ENCODE peak calls at places on chromosome 22, in five cellular contexts. One of them, this sample, is unnamed.

GRCh38 chr22:30265851-30266444 is 703 bp downstream of the OSM start:
- DNase-seq in activated gamma-delta T cell treated with anti-CD3 and anti-CD28 coated beads, Interleukin-2, amount 50 U/mL, for 16 hours: peak
- DNase-seq in upper lobe of right lung: peak
- DNase-seq in NCI-H446: no peak
- DNase-seq in left lung: peak
- DNase-seq in this sample: no peak

GRCh38 chr22:37657590-37658132 is 862 bp upstream of the PDXP start:
- DNase-seq in activated gamma-delta T cell treated with anti-CD3 and anti-CD28 coated beads, Interleukin-2, amount 50 U/mL, for 16 hours: no peak
- DNase-seq in upper lobe of right lung: no peak
- DNase-seq in NCI-H446: no peak
- DNase-seq in left lung: no peak
- DNase-seq in this sample: no peak

GRCh38 chr22:23110190-23110921 is 31.4 kb downstream of the RSPH14 start:
- DNase-seq in activated gamma-delta T cell treated with anti-CD3 and anti-CD28 coated beads, Interleukin-2, amount 50 U/mL, for 16 hours: no peak
- DNase-seq in upper lobe of right lung: no peak
- DNase-seq in NCI-H446: no peak
- DNase-seq in left lung: no peak
- DNase-seq in this sample: no peak

GRCh38 chr22:36422287-36423014 is 34.7 kb upstream of the MYH9 start:
- DNase-seq in activated gamma-delta T cell treated with anti-CD3 and anti-CD28 coated beads, Interleukin-2, amount 50 U/mL, for 16 hours: no peak
- DNase-seq in upper lobe of right lung: no peak
- DNase-seq in NCI-H446: no peak
- DNase-seq in left lung: no peak
- DNase-seq in this sample: no peak

GRCh38 chr22:27461470-27461869 is 340.1 kb downstream of the MN1 start:
- DNase-seq in activated gamma-delta T cell treated with anti-CD3 and anti-CD28 coated beads, Interleukin-2, amount 50 U/mL, for 16 hours: no peak
- DNase-seq in upper lobe of right lung: no peak
- DNase-seq in NCI-H446: no peak
- DNase-seq in left lung: no peak
- DNase-seq in this sample: no peak

GRCh38 chr22:50269573-50270301 is 443 bp downstream of the MAPK11 start:
- DNase-seq in activated gamma-delta T cell treated with anti-CD3 and anti-CD28 coated beads, Interleukin-2, amount 50 U/mL, for 16 hours: no peak
- DNase-seq in upper lobe of right lung: no peak
- DNase-seq in NCI-H446: no peak
- DNase-seq in left lung: no peak
- DNase-seq in this sample: no peak

GRCh38 chr22:44180706-44181032 is at the start of gene PARVG:
- DNase-seq in activated gamma-delta T cell treated with anti-CD3 and anti-CD28 coated beads, Interleukin-2, amount 50 U/mL, for 16 hours: no peak
- DNase-seq in upper lobe of right lung: no peak
- DNase-seq in NCI-H446: no peak
- DNase-seq in left lung: no peak
- DNase-seq in this sample: no peak

GRCh38 chr22:44685384-44686056 is 16.5 kb upstream of the PRR5 start:
- DNase-seq in activated gamma-delta T cell treated with anti-CD3 and anti-CD28 coated beads, Interleukin-2, amount 50 U/mL, for 16 hours: peak
- DNase-seq in upper lobe of right lung: peak
- DNase-seq in NCI-H446: no peak
- DNase-seq in left lung: no peak
- DNase-seq in this sample: no peak

GRCh38 chr22:43829904-43830851 is 18.1 kb upstream of the EFCAB6 start:
- DNase-seq in activated gamma-delta T cell treated with anti-CD3 and anti-CD28 coated beads, Interleukin-2, amount 50 U/mL, for 16 hours: no peak
- DNase-seq in upper lobe of right lung: peak
- DNase-seq in NCI-H446: peak
- DNase-seq in left lung: no peak
- DNase-seq in this sample: no peak

GRCh38 chr22:31893460-31893859 is 50.9 kb upstream of the YWHAH start:
- DNase-seq in activated gamma-delta T cell treated with anti-CD3 and anti-CD28 coated beads, Interleukin-2, amount 50 U/mL, for 16 hours: no peak
- DNase-seq in upper lobe of right lung: no peak
- DNase-seq in NCI-H446: no peak
- DNase-seq in left lung: no peak
- DNase-seq in this sample: no peak

GRCh38 chr22:47515384-47516125 is 753.1 kb downstream of the TBC1D22A start:
- DNase-seq in activated gamma-delta T cell treated with anti-CD3 and anti-CD28 coated beads, Interleukin-2, amount 50 U/mL, for 16 hours: no peak
- DNase-seq in upper lobe of right lung: no peak
- DNase-seq in NCI-H446: no peak
- DNase-seq in left lung: no peak
- DNase-seq in this sample: no peak

GRCh38 chr22:47738472-47739013 is 976.1 kb downstream of the TBC1D22A start:
- DNase-seq in activated gamma-delta T cell treated with anti-CD3 and anti-CD28 coated beads, Interleukin-2, amount 50 U/mL, for 16 hours: no peak
- DNase-seq in upper lobe of right lung: no peak
- DNase-seq in NCI-H446: no peak
- DNase-seq in left lung: no peak
- DNase-seq in this sample: no peak

GRCh38 chr22:39097098-39098020 is at the start of gene APOBEC3H:
- DNase-seq in activated gamma-delta T cell treated with anti-CD3 and anti-CD28 coated beads, Interleukin-2, amount 50 U/mL, for 16 hours: no peak
- DNase-seq in upper lobe of right lung: peak
- DNase-seq in NCI-H446: no peak
- DNase-seq in left lung: peak
- DNase-seq in this sample: no peak

GRCh38 chr22:39179401-39179827 is 26.9 kb upstream of the CBX7 start:
- DNase-seq in activated gamma-delta T cell treated with anti-CD3 and anti-CD28 coated beads, Interleukin-2, amount 50 U/mL, for 16 hours: no peak
- DNase-seq in upper lobe of right lung: no peak
- DNase-seq in NCI-H446: no peak
- DNase-seq in left lung: no peak
- DNase-seq in this sample: peak

GRCh38 chr22:27412866-27413445 is 388.6 kb downstream of the MN1 start:
- DNase-seq in activated gamma-delta T cell treated with anti-CD3 and anti-CD28 coated beads, Interleukin-2, amount 50 U/mL, for 16 hours: no peak
- DNase-seq in upper lobe of right lung: no peak
- DNase-seq in NCI-H446: no peak
- DNase-seq in left lung: no peak
- DNase-seq in this sample: no peak

This sample was measured in mesenteric fat pad.